ENCODE peak calls at places on chromosomes 16 and 17, in four cellular contexts. H is kidney epithelial cell, I is astrocyte of the spinal cord, U is progenitor cell of endocrine pancreas. T is an unnamed sample.

GRCh38 chr16:15466886-15467781 is 32.7 kb downstream of the BMERB1 start:
- DNase-seq in U (no peak), I (no peak), H (no peak), T (no peak)

GRCh38 chr16:14020141-14020540 is 51.0 kb upstream of the MRTFB start:
- DNase-seq in I (no peak), U (no peak), H (no peak), T (no peak)

GRCh38 chr17:44210342-44211192 is 8.9 kb downstream of the UBTF start:
- DNase-seq in H (no peak), U (peak; percentile 77), I (peak; percentile 87), T (peak; percentile 92)

GRCh38 chr17:31739300-31739699 is 119.7 kb downstream of the COPRS start:
- DNase-seq in H (no peak), I (no peak), U (no peak), T (no peak)

GRCh38 chr17:74369221-74369620 is 1.9 kb downstream of the GPR142 start:
- DNase-seq in H (no peak), U (no peak), I (no peak), T (peak; percentile 57)

GRCh38 chr16:23114131-23114904 is 34.9 kb downstream of the USP31 start:
- DNase-seq in I (no peak), H (no peak), U (no peak), T (no peak)

GRCh38 chr17:35666070-35666469 is 65.4 kb upstream of the RASL10B start:
- DNase-seq in I (no peak), U (no peak), H (no peak), T (no peak)

GRCh38 chr17:37158290-37158689 is 209.5 kb downstream of the AATF start:
- DNase-seq in I (no peak), H (no peak), U (no peak), T (no peak)

GRCh38 chr17:52419256-52419655 is 260.7 kb upstream of the CA10 start:
- DNase-seq in U (no peak), I (peak; percentile 2), H (no peak), T (no peak)

GRCh38 chr16:54976651-54977200 is 46.1 kb downstream of the IRX5 start:
- DNase-seq in H (no peak), I (no peak), U (no peak), T (no peak)

GRCh38 chr16:50207652-50208051 is 54.5 kb downstream of the TENT4B start:
- DNase-seq in U (no peak), H (no peak), I (peak; percentile 74), T (no peak)

GRCh38 chr17:43616865-43617264 is 44.9 kb downstream of the MEOX1 start:
- DNase-seq in U (no peak), I (no peak), H (no peak), T (no peak)

GRCh38 chr16:35602116-35602515 is 2142.7 kb downstream of the TP53TG3F start:
- DNase-seq in I (no peak), H (no peak), U (no peak), T (no peak)

GRCh38 chr17:1030684-1031557 is 34.0 kb downstream of the TIMM22 start:
- DNase-seq in H (no peak), I (no peak), U (no peak), T (no peak)

GRCh38 chr16:74623214-74623842 is 16.4 kb upstream of the GLG1 start:
- DNase-seq in U (no peak), H (peak; percentile 23), I (peak; percentile 67), T (no peak)

GRCh38 chr17:21282231-21282630 is 2.3 kb upstream of the MAP2K3 start:
- DNase-seq in U (no peak), H (peak; percentile 86), I (peak; percentile 95), T (no peak)

GRCh38 chr17:79797492-79798295 is 817 bp upstream of the CBX8 start:
- DNase-seq in I (no peak), U (no peak), H (no peak), T (peak; percentile 72)

GRCh38 chr17:67212716-67213417 is 32.1 kb downstream of the HELZ start:
- DNase-seq in I (peak; percentile 55), H (no peak), U (no peak), T (no peak)

GRCh38 chr17:66691644-66692500 is 143.0 kb upstream of the CACNG5 start:
- DNase-seq in I (peak; percentile 83), H (no peak), U (no peak), T (no peak)

GRCh38 chr16:8935989-8936388 is 27.7 kb downstream of the USP7 start:
- DNase-seq in H (no peak), U (no peak), I (no peak), T (no peak)

GRCh38 chr16:65672960-65673359 is 551.1 kb upstream of the CDH11 start:
- DNase-seq in H (no peak), I (no peak), U (no peak), T (no peak)

GRCh38 chr17:19937522-19937921 is 40.1 kb downstream of the AKAP10 start:
- DNase-seq in I (no peak), U (no peak), H (no peak), T (no peak)

GRCh38 chr16:27572711-27573110 is 22.8 kb downstream of the KATNIP start:
- DNase-seq in H (no peak), U (no peak), I (no peak), T (no peak)

GRCh38 chr16:66143422-66143821 is 223.1 kb upstream of the CDH5 start:
- DNase-seq in I (no peak), H (no peak), U (no peak), T (no peak)

GRCh38 chr17:69565447-69565846 is 150.9 kb downstream of the MAP2K6 start:
- DNase-seq in I (no peak), U (no peak), H (no peak), T (no peak)

GRCh38 chr16:23534868-23535860 is 22.0 kb downstream of the EARS2 start:
- DNase-seq in U (no peak), H (no peak), I (no peak), T (no peak)

GRCh38 chr16:23131841-23132576 is 17.2 kb downstream of the USP31 start:
- DNase-seq in I (peak; percentile 16), H (no peak), U (no peak), T (no peak)

GRCh38 chr16:57830890-57831484 is 28.7 kb upstream of the KIFC3 start:
- DNase-seq in H (no peak), U (no peak), I (peak; percentile 70), T (no peak)

GRCh38 chr17:62653002-62653830 is 25.7 kb downstream of the MRC2 start:
- DNase-seq in H (no peak), U (no peak), I (peak; percentile 68), T (peak; percentile 81)

GRCh38 chr17:80555266-80555665 is 10.6 kb downstream of the RPTOR start:
- DNase-seq in H (no peak), I (no peak), U (no peak), T (no peak)

GRCh38 chr17:66211047-66211810 is 18.0 kb downstream of the APOH start:
- DNase-seq in H (no peak), U (no peak), I (no peak), T (no peak)

GRCh38 chr17:44501866-44502265 is 1.3 kb downstream of the GPATCH8 start:
- DNase-seq in H (no peak), I (peak; percentile 26), U (no peak), T (no peak)

GRCh38 chr17:80870401-80870800 is 121.2 kb upstream of the CHMP6 start:
- DNase-seq in H (no peak), U (no peak), I (no peak), T (no peak)

GRCh38 chr16:67780847-67781547 is 25.4 kb downstream of the RANBP10 start:
- DNase-seq in I (no peak), H (no peak), U (no peak), T (no peak)

DNA sequence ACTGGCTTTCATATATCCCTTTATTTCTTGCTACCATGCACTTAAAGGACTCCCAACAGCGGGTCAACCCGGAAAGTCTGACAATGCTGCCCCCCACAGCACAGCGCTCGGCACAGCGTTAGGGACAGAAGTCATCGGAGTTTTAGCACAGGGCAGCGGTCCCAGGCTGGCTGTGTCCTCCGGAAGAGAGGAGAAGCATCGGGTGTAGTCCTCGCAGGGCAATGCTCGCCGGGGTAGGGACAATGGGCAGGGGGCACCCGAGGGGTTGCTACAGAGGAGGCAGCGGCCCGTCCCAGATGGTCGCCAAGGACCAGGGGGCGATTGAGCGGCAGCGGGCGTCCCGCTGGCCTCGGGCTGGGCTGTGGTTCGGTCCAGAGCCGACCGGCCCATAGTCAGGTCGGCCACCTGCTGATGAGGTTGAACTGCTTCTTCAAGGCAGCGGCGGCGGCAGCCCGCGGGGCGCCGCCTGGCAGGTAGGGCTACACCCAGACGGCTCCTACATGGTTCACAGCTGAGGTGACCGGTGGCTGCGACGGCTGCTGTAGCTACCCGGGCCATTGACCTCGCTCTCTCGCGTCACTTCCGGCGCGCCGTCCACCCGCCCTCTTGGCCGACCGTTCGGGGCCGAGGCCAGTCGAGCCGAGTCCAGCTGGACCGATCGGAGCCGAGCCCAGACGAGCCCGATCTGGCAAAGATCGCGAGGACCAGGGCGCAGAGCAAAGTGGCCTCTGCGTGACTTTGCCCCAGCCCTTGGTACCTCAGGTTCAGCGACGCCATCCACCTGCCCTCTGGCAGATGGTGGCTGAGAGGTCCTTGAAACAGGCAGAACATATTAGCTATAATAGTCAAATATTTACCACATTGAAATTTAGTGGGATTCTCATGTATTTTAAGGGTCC is 4.7 kb upstream of the LCMT1 start:
- DNase-seq in I (peak; percentile 85), H (no peak), U (peak; percentile 85), T (peak; percentile 93)
- TF ChIP-seq CTCF in I (peak; percentile 16), H (no peak), U (peak; percentile 31), T (no peak)

DNA sequence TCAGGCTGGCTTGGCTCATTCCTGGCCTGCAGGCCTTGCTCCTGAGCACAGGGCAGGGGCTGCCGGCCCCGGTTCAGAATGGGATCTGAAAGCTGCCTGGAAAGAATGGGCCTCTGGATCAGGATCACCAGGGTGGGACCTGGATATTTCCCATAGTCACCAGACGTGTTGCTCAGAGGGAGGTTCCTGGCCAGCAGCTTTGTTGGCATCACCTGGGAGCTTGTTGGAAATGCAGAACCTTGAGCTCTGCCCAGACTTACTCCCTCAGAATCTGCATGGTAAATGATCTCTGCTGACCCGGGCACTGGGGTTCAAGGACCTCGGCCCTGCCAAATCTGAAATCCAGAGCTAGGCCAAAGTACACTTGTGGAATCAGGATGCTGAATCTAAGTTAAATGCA is 29.5 kb upstream of the MED9 start:
- DNase-seq in U (no peak), H (no peak), I (no peak), T (no peak)
- TF ChIP-seq CTCF in U (no peak), H (no peak), I (no peak), T (no peak)

DNA sequence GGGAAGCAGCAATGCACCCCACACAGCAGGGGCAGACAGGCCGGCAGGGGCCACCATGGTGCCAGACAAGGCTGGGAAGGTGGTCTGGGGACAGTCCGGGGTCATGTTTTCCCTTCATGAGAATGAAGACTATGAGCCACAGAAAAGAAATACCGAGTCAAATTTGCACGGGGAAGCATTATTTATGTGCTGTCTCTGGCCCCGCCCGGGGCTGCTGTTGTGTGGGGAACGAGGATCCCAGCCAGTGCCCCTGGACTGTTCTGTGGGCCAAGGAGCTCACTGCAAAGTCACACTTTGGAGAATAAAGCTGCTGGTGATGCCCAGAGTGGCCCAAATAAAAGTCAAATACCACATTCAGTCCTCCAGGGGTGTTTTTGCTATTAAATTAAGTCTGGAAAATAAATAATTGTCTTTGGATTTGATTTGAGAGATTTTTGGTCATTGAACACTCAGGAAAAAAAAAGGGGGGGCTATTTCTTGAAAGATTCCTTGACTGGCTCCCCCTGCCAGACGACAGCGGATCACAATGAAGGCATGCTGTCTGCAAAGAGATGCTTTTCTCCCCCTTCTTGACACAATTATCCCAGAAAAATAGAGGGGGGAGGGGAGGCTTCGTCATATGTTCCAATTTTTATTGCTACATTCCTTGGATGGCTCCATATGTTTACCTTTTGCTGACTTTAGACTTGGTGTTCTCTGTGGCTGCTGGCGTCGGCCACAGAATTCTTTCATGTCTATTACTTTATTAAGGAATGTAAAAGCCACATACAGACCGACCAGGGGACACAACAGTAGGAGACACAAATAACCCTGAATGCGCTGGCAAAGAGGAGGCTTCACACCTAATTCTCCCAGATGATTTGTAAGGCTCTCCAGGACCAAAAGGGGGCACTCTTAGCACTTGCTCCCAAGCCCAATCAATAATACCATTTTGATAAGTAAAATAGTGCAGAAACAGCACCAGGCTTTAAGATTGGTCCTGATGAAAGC is 27.1 kb upstream of the ANKFN1 start:
- DNase-seq in U (peak; percentile 11), I (peak; percentile 84), H (no peak), T (peak; percentile 12)
- TF ChIP-seq CTCF in U (peak; percentile 87), I (peak; percentile 82), H (peak; percentile 64), T (peak; percentile 55)

GRCh38 chr17:60229189-60229802 is 79.5 kb downstream of the CA4 start:
- DNase-seq in U (no peak), I (peak; percentile 9), H (no peak), T (no peak)
- TF ChIP-seq CTCF in U (no peak), I (no peak), H (no peak), T (no peak)

T was measured in nephron progenitor cell.